ENCODE peak calls at places on chromosomes 4 and X, in five cellular contexts. R, D, A, T and V are unnamed samples.

GRCh38 chr4:114911141-114911540 is 202.3 kb downstream of the NDST4 start:
- DNase-seq in R (no peak), D (no peak), A (no peak), T (no peak), V (no peak)

GRCh38 chr4:143348233-143349077 is 11.8 kb downstream of the GAB1 start:
- DNase-seq in R (no peak), D (no peak), A (no peak), T (no peak), V (no peak)

GRCh38 chrX:70498129-70498528 is 53.5 kb downstream of the DLG3 start:
- DNase-seq in R (no peak), D (no peak), A (no peak), T (no peak), V (no peak)

GRCh38 chr4:16043820-16044554 is 39.8 kb downstream of the PROM1 start:
- DNase-seq in R (no peak), D (peak), A (no peak), T (no peak), V (no peak)

GRCh38 chr4:4306920-4307319 is 16.9 kb downstream of the ZBTB49 start:
- DNase-seq in R (no peak), D (no peak), A (no peak), T (no peak), V (no peak)

GRCh38 chrX:10514891-10515290 is 105.5 kb downstream of the MID1 start:
- DNase-seq in R (peak), D (peak), A (no peak), T (no peak), V (peak)

GRCh38 chr4:1981251-1982055 is 27.3 kb downstream of the NELFA start:
- DNase-seq in R (peak), D (no peak), A (peak), T (peak), V (peak)

GRCh38 chr4:9987749-9988346 is 33.4 kb downstream of the SLC2A9 start:
- DNase-seq in R (no peak), D (no peak), A (no peak), T (no peak), V (no peak)

GRCh38 chrX:27381419-27381818 is 81.7 kb downstream of the PPP4R3C start:
- DNase-seq in R (no peak), D (no peak), A (no peak), T (no peak), V (no peak)

GRCh38 chrX:41522681-41523080 is 75.5 kb downstream of the NYX start:
- DNase-seq in R (no peak), D (no peak), A (no peak), T (no peak), V (no peak)
- H3K4me3 ChIP-seq in R (no peak), D (no peak), A (no peak), T (no peak), V (no peak)

DNA sequence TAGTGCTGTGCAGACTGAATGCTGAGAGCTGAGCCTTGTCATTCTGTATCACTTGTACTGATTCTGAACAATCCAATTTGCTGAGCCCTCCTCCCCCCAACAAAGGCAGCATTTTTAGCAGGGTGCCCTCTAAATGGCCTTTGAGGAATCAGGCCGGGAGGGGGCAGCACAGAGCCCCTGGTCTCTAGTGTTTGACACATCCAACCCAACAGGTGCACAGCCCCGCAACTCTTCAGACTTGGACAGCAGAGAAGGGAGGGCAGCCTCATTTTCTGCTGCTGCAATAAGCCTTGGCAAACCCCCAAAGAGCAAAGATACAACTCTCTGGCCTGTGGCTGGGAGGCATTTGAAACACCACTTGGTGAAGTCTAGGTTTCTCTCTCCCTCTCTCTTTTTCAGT is 3.4 kb downstream of the ATP1B4 start:
- DNase-seq in R (peak), D (peak), A (peak), T (peak), V (peak)
- TF ChIP-seq CTCF in R (peak), D (peak), A (peak), T (peak), V (peak)

GRCh38 chr4:120853101-120853940 is 69.2 kb downstream of the PRDM5 start:
- DNase-seq in R (peak), D (no peak), A (no peak), T (no peak), V (peak)
- H3K4me3 ChIP-seq in R (no peak), D (no peak), A (no peak), T (no peak), V (no peak)

GRCh38 chr4:54320826-54321320 is 91.8 kb downstream of the PDGFRA start:
- DNase-seq in R (no peak), D (no peak), A (no peak), T (no peak), V (no peak)

GRCh38 chr4:54316139-54316538 is 87.0 kb downstream of the PDGFRA start:
- DNase-seq in R (no peak), D (no peak), A (no peak), T (no peak), V (no peak)

GRCh38 chr4:54317690-54318089 is 88.6 kb downstream of the PDGFRA start:
- DNase-seq in R (no peak), D (no peak), A (no peak), T (no peak), V (no peak)

GRCh38 chr4:54315561-54315960 is 86.5 kb downstream of the PDGFRA start:
- DNase-seq in R (no peak), D (no peak), A (no peak), T (no peak), V (no peak)

GRCh38 chr4:54318904-54319303 is 89.8 kb downstream of the PDGFRA start:
- DNase-seq in R (peak), D (peak), A (no peak), T (peak), V (peak)
- TF ChIP-seq CTCF in R (peak), D (peak), A (peak), T (peak), V (peak)

GRCh38 chr4:157222764-157223145 is 2.2 kb downstream of the GRIA2 start:
- DNase-seq in R (no peak), D (no peak), A (no peak), T (no peak), V (no peak)
- H3K4me3 ChIP-seq in R (peak), D (peak), A (peak), T (peak), V (peak)

GRCh38 chr4:176031927-176032326 is 33.7 kb upstream of the WDR17 start:
- DNase-seq in R (no peak), D (no peak), A (no peak), T (no peak), V (no peak)

GRCh38 chr4:176032454-176032853 is 33.2 kb upstream of the WDR17 start:
- DNase-seq in R (no peak), D (no peak), A (no peak), T (no peak), V (no peak)

GRCh38 chr4:176036585-176037205 is 28.9 kb upstream of the WDR17 start:
- DNase-seq in R (no peak), D (no peak), A (no peak), T (no peak), V (no peak)

GRCh38 chr4:176034936-176035335 is 30.7 kb upstream of the WDR17 start:
- DNase-seq in R (no peak), D (no peak), A (no peak), T (no peak), V (peak)

GRCh38 chr4:176034498-176034897 is 31.1 kb upstream of the WDR17 start:
- DNase-seq in R (peak), D (peak), A (no peak), T (peak), V (peak)
- TF ChIP-seq CTCF in R (no peak), D (peak), A (peak), T (peak), V (peak)

GRCh38 chr4:3287972-3288570 is 4.8 kb upstream of the RGS12 start:
- DNase-seq in R (no peak), D (no peak), A (peak), T (no peak), V (no peak)
- H3K4me3 ChIP-seq in R (no peak), D (no peak), A (no peak), T (no peak), V (no peak)

DNA sequence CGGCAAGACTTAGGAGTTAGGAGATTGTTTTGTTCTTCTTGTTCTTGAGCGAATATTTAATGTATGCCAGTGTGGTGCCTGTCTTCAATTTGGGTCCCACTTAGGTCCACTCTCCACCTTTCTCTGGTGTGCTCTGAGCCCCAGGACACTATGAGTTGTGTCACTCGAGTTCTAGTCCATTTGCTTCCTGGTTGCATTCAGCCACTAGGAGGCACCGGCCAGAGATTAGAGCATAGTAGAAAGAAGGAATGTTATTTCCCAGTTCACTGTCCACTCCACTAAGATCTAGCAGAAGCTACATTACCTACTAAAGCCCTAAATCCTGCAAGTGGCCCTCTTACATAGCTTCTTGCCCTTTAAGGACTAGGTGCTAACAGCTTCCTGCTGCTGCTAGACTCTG is 326.9 kb downstream of the NAF1 start:
- DNase-seq in R (no peak), D (no peak), A (no peak), T (no peak), V (no peak)
- TF ChIP-seq CTCF in R (no peak), D (no peak), A (no peak), T (peak), V (no peak)

GRCh38 chrX:72131317-72132294 is at the start of gene RTL5:
- DNase-seq in R (peak), D (peak), A (peak), T (peak), V (peak)

GRCh38 chrX:72130762-72131231 is 918 bp downstream of the RTL5 start:
- DNase-seq in R (no peak), D (no peak), A (no peak), T (peak), V (no peak)

GRCh38 chrX:72133851-72134546 is 2.3 kb upstream of the RTL5 start:
- DNase-seq in R (no peak), D (no peak), A (no peak), T (no peak), V (no peak)

GRCh38 chrX:72130156-72130761 is 1.5 kb downstream of the RTL5 start:
- DNase-seq in R (no peak), D (no peak), A (no peak), T (no peak), V (no peak)

GRCh38 chrX:72132456-72132855 is 741 bp upstream of the RTL5 start:
- DNase-seq in R (no peak), D (no peak), A (no peak), T (no peak), V (no peak)
- H3K4me3 ChIP-seq in R (no peak), D (peak), A (peak), T (peak), V (peak)